ENCODE peak calls at places on chromosomes 1 and 21, in nine cellular contexts. One of them, this sample, is unnamed.

GRCh38 chr1:6322161-6322560 is 61.3 kb upstream of the GPR153 start:
- DNase-seq in B cell: no peak
- DNase-seq in glutamatergic neuron: no peak
- DNase-seq in neural crest cell: no peak
- DNase-seq in endothelial cell: no peak
- DNase-seq in bronchial epithelial cell: peak
- DNase-seq in WERI-Rb-1: no peak
- DNase-seq in BE2C: no peak
- DNase-seq in Calu3: peak
- DNase-seq in this sample: no peak

GRCh38 chr21:27761623-27762022 is 794.7 kb upstream of the ADAMTS5 start:
- DNase-seq in B cell: no peak
- DNase-seq in glutamatergic neuron: no peak
- DNase-seq in neural crest cell: no peak
- DNase-seq in endothelial cell: no peak
- DNase-seq in bronchial epithelial cell: peak
- DNase-seq in WERI-Rb-1: no peak
- DNase-seq in BE2C: no peak
- DNase-seq in Calu3: no peak
- DNase-seq in this sample: no peak

GRCh38 chr21:34126691-34127090 is 53.3 kb downstream of the MRPS6 start:
- DNase-seq in B cell: no peak
- DNase-seq in glutamatergic neuron: no peak
- DNase-seq in neural crest cell: no peak
- DNase-seq in endothelial cell: no peak
- DNase-seq in bronchial epithelial cell: peak
- DNase-seq in WERI-Rb-1: no peak
- DNase-seq in BE2C: no peak
- DNase-seq in Calu3: no peak
- DNase-seq in this sample: no peak

GRCh38 chr1:212703991-212704564 is 4.4 kb upstream of the BATF3 start:
- DNase-seq in B cell: no peak
- DNase-seq in glutamatergic neuron: no peak
- DNase-seq in neural crest cell: no peak
- DNase-seq in endothelial cell: no peak
- DNase-seq in bronchial epithelial cell: no peak
- DNase-seq in WERI-Rb-1: no peak
- DNase-seq in BE2C: no peak
- DNase-seq in Calu3: no peak
- DNase-seq in this sample: no peak

GRCh38 chr1:238488406-238488805 is 597.7 kb upstream of the ZP4 start:
- DNase-seq in B cell: no peak
- DNase-seq in glutamatergic neuron: no peak
- DNase-seq in neural crest cell: no peak
- DNase-seq in endothelial cell: no peak
- DNase-seq in bronchial epithelial cell: no peak
- DNase-seq in WERI-Rb-1: no peak
- DNase-seq in BE2C: no peak
- DNase-seq in Calu3: no peak
- DNase-seq in this sample: no peak

GRCh38 chr1:110130989-110131388 is 18.7 kb downstream of the UBL4B start:
- DNase-seq in B cell: no peak
- DNase-seq in glutamatergic neuron: no peak
- DNase-seq in neural crest cell: no peak
- DNase-seq in endothelial cell: no peak
- DNase-seq in bronchial epithelial cell: no peak
- DNase-seq in WERI-Rb-1: no peak
- DNase-seq in BE2C: no peak
- DNase-seq in Calu3: no peak
- DNase-seq in this sample: no peak

GRCh38 chr1:233113009-233113712 is 162.8 kb downstream of the NTPCR start:
- DNase-seq in B cell: no peak
- DNase-seq in glutamatergic neuron: no peak
- DNase-seq in neural crest cell: no peak
- DNase-seq in endothelial cell: peak
- DNase-seq in bronchial epithelial cell: peak
- DNase-seq in WERI-Rb-1: peak
- DNase-seq in BE2C: no peak
- DNase-seq in Calu3: peak
- DNase-seq in this sample: no peak

GRCh38 chr1:35369922-35370671 is 101.6 kb downstream of the ZMYM4 start:
- DNase-seq in B cell: no peak
- DNase-seq in glutamatergic neuron: peak
- DNase-seq in neural crest cell: no peak
- DNase-seq in endothelial cell: peak
- DNase-seq in bronchial epithelial cell: no peak
- DNase-seq in WERI-Rb-1: no peak
- DNase-seq in BE2C: peak
- DNase-seq in Calu3: no peak
- DNase-seq in this sample: peak

GRCh38 chr1:15885269-15885668 is 37.8 kb downstream of the SPEN start:
- DNase-seq in B cell: no peak
- DNase-seq in glutamatergic neuron: no peak
- DNase-seq in neural crest cell: no peak
- DNase-seq in endothelial cell: no peak
- DNase-seq in bronchial epithelial cell: no peak
- DNase-seq in WERI-Rb-1: no peak
- DNase-seq in BE2C: no peak
- DNase-seq in Calu3: no peak
- DNase-seq in this sample: no peak

GRCh38 chr1:31335007-31335406 is 37.9 kb downstream of the FABP3 start:
- DNase-seq in B cell: no peak
- DNase-seq in glutamatergic neuron: no peak
- DNase-seq in neural crest cell: no peak
- DNase-seq in endothelial cell: no peak
- DNase-seq in bronchial epithelial cell: peak
- DNase-seq in WERI-Rb-1: peak
- DNase-seq in BE2C: no peak
- DNase-seq in Calu3: no peak
- DNase-seq in this sample: no peak

GRCh38 chr1:88983791-88984552 is 8.5 kb downstream of the KYAT3 start:
- DNase-seq in B cell: no peak
- DNase-seq in glutamatergic neuron: no peak
- DNase-seq in neural crest cell: no peak
- DNase-seq in endothelial cell: no peak
- DNase-seq in bronchial epithelial cell: peak
- DNase-seq in WERI-Rb-1: no peak
- DNase-seq in BE2C: no peak
- DNase-seq in Calu3: no peak
- DNase-seq in this sample: no peak

GRCh38 chr1:26862781-26863676 is at the start of gene SFN:
- DNase-seq in B cell: no peak
- DNase-seq in glutamatergic neuron: no peak
- DNase-seq in neural crest cell: no peak
- DNase-seq in endothelial cell: peak
- DNase-seq in bronchial epithelial cell: peak
- DNase-seq in WERI-Rb-1: peak
- DNase-seq in BE2C: no peak
- DNase-seq in Calu3: peak
- DNase-seq in this sample: peak

GRCh38 chr1:162678439-162678838 is 46.2 kb downstream of the DDR2 start:
- DNase-seq in B cell: no peak
- DNase-seq in glutamatergic neuron: no peak
- DNase-seq in neural crest cell: no peak
- DNase-seq in endothelial cell: no peak
- DNase-seq in bronchial epithelial cell: peak
- DNase-seq in WERI-Rb-1: no peak
- DNase-seq in BE2C: no peak
- DNase-seq in Calu3: no peak
- DNase-seq in this sample: no peak

DNA sequence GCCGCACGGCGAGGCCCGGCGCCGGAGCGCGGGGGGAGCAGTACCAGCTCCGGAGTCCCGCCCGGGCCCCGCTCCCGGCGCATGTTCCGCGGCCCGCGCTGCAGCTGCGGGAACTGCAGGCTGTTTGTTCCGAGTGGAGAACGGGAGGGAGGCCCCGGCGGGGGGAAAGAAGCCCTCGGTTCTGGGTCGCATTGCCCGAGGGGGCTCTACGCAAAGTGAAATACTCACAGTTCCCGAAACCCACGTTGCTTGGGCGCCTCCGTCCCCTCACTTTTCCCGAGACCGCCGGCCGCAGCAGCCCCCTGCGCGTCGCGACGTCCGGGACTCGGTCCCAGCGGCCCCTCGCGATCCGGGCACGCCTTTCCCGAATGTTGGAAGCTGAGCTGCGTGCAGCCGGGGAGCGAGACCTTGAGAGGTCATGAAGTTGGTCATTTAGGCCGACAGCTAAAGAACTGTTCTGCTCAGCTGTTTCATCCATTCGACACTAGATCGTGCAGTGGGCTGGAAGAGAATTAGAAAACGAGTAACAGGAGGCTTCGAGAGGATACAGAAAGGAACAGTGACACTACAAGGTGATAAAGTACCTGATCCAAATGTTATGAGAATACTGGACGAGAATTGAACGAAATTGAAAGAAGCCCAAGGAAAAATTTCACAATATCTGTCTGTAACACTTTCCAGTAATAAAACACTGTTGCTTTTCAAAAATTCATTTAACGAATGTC is 596 bp upstream of the LIN9 start:
- DNase-seq in B cell: no peak
- DNase-seq in glutamatergic neuron: peak
- DNase-seq in neural crest cell: peak
- DNase-seq in endothelial cell: no peak
- DNase-seq in bronchial epithelial cell: no peak
- DNase-seq in WERI-Rb-1: no peak
- DNase-seq in BE2C: no peak
- DNase-seq in Calu3: no peak
- DNase-seq in this sample: no peak
- TF ChIP-seq CTCF in B cell: no peak
- TF ChIP-seq CTCF in glutamatergic neuron: no peak
- TF ChIP-seq CTCF in neural crest cell: peak
- TF ChIP-seq CTCF in endothelial cell: no peak
- TF ChIP-seq CTCF in bronchial epithelial cell: peak
- TF ChIP-seq CTCF in WERI-Rb-1: no peak
- TF ChIP-seq CTCF in BE2C: peak
- TF ChIP-seq CTCF in Calu3: no peak
- TF ChIP-seq CTCF in this sample: no peak

DNA sequence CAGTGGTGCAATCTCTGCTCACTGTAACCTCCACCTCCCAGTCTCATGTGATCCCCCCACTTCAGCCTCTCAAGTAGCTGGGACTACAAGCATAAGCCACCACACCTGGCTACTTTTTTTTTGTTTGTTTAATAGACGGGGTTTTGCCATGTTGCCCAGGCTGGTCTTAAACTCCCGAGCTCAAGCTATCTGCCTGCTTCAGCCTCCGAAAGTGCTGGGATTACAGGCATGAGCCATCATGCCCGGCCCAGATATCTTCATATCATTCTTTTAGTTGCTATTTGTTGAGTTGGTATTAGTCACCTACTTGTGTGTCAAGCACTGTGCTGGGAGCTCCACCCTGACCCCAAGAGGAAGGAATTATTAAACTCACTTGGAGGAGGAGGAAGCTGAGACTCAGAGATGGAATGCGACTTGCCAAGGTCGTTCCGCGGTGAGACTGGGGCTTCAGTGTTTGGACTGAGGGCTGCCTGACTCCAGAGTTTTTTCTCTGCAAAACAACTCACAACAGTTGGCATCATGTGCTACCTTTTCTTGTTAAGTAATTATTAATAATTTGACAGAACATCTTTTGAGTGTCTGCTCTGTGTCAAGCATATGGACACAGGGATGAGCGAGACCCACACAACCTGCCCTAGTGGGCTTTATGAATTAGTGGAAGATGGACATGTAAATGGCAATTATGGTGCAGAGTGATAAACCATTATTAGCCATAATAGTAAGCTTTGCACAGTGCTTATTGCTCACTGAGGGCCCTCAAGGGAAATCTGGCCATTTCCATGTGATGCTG is 132.0 kb downstream of the FOXD2 start:
- DNase-seq in B cell: no peak
- DNase-seq in glutamatergic neuron: no peak
- DNase-seq in neural crest cell: no peak
- DNase-seq in endothelial cell: peak
- DNase-seq in bronchial epithelial cell: peak
- DNase-seq in WERI-Rb-1: no peak
- DNase-seq in BE2C: no peak
- DNase-seq in Calu3: peak
- DNase-seq in this sample: no peak
- TF ChIP-seq CTCF in B cell: no peak
- TF ChIP-seq CTCF in glutamatergic neuron: no peak
- TF ChIP-seq CTCF in neural crest cell: peak
- TF ChIP-seq CTCF in endothelial cell: no peak
- TF ChIP-seq CTCF in bronchial epithelial cell: peak
- TF ChIP-seq CTCF in WERI-Rb-1: no peak
- TF ChIP-seq CTCF in BE2C: no peak
- TF ChIP-seq CTCF in Calu3: no peak
- TF ChIP-seq CTCF in this sample: no peak

DNA sequence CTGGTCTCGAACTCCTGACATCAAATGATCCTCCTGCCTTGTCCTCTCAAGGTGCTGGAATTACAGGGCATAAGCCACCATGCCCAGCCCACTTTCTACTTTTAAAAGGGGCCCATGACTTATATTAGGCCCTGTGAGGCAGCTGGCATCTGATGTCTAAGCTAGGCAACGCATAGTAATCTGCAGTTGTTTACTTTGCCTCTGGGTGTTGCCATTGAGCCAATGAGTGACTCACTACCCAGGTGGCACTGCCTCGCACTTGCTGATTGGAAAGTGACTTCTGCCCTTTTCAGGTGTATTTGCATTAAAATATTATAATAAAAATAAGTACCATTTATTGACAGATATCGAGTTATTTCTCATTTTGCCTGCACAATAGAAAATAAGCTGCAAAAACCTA is 84.9 kb downstream of the KIF14 start:
- DNase-seq in B cell: no peak
- DNase-seq in glutamatergic neuron: no peak
- DNase-seq in neural crest cell: no peak
- DNase-seq in endothelial cell: peak
- DNase-seq in bronchial epithelial cell: peak
- DNase-seq in WERI-Rb-1: peak
- DNase-seq in BE2C: peak
- DNase-seq in Calu3: peak
- DNase-seq in this sample: no peak
- TF ChIP-seq CTCF in B cell: no peak
- TF ChIP-seq CTCF in glutamatergic neuron: no peak
- TF ChIP-seq CTCF in neural crest cell: peak
- TF ChIP-seq CTCF in endothelial cell: no peak
- TF ChIP-seq CTCF in bronchial epithelial cell: peak
- TF ChIP-seq CTCF in WERI-Rb-1: peak
- TF ChIP-seq CTCF in BE2C: peak
- TF ChIP-seq CTCF in Calu3: peak
- TF ChIP-seq CTCF in this sample: no peak

GRCh38 chr1:63068626-63069025 is 253.7 kb upstream of the FOXD3 start:
- DNase-seq in B cell: no peak
- DNase-seq in glutamatergic neuron: no peak
- DNase-seq in neural crest cell: no peak
- DNase-seq in endothelial cell: no peak
- DNase-seq in bronchial epithelial cell: peak
- DNase-seq in WERI-Rb-1: no peak
- DNase-seq in BE2C: no peak
- DNase-seq in Calu3: no peak
- DNase-seq in this sample: no peak

GRCh38 chr1:63069214-63069613 is 253.2 kb upstream of the FOXD3 start:
- DNase-seq in B cell: no peak
- DNase-seq in glutamatergic neuron: no peak
- DNase-seq in neural crest cell: no peak
- DNase-seq in endothelial cell: no peak
- DNase-seq in bronchial epithelial cell: no peak
- DNase-seq in WERI-Rb-1: no peak
- DNase-seq in BE2C: no peak
- DNase-seq in Calu3: no peak
- DNase-seq in this sample: no peak

GRCh38 chr1:63064135-63064534 is 258.2 kb upstream of the FOXD3 start:
- DNase-seq in B cell: no peak
- DNase-seq in glutamatergic neuron: no peak
- DNase-seq in neural crest cell: no peak
- DNase-seq in endothelial cell: no peak
- DNase-seq in bronchial epithelial cell: no peak
- DNase-seq in WERI-Rb-1: no peak
- DNase-seq in BE2C: no peak
- DNase-seq in Calu3: no peak
- DNase-seq in this sample: no peak

GRCh38 chr1:63063367-63063766 is 259.0 kb upstream of the FOXD3 start:
- DNase-seq in B cell: no peak
- DNase-seq in glutamatergic neuron: no peak
- DNase-seq in neural crest cell: no peak
- DNase-seq in endothelial cell: peak
- DNase-seq in bronchial epithelial cell: no peak
- DNase-seq in WERI-Rb-1: peak
- DNase-seq in BE2C: no peak
- DNase-seq in Calu3: peak
- DNase-seq in this sample: no peak
- TF ChIP-seq CTCF in B cell: no peak
- TF ChIP-seq CTCF in glutamatergic neuron: peak
- TF ChIP-seq CTCF in neural crest cell: no peak
- TF ChIP-seq CTCF in endothelial cell: peak
- TF ChIP-seq CTCF in bronchial epithelial cell: no peak
- TF ChIP-seq CTCF in WERI-Rb-1: peak
- TF ChIP-seq CTCF in BE2C: no peak
- TF ChIP-seq CTCF in Calu3: peak
- TF ChIP-seq CTCF in this sample: no peak